ENCODE peak calls at places on chromosomes 11 and 22, in eight cellular contexts. W, A, Q, E, C, L, G and V are unnamed samples. For H3K9me3, the result is how much of the 10 kb centered on the place peaks cover.

GRCh38 chr11:103294516-103294915 is 185.3 kb downstream of the DYNC2H1 start:
- DNase-seq in W (no peak), A (no peak), Q (no peak), E (no peak), C (no peak), L (no peak), G (peak), V (no peak)

GRCh38 chr22:50019316-50019715 is 6.8 kb upstream of the IL17REL start:
- DNase-seq in W (no peak), A (no peak), Q (no peak), E (no peak), C (peak), L (no peak), G (no peak), V (no peak)

GRCh38 chr11:62108971-62109391 is 14.8 kb upstream of the INCENP start:
- DNase-seq in W (no peak), A (no peak), Q (no peak), E (no peak), C (no peak), L (no peak), G (peak), V (no peak)

GRCh38 chr22:26438006-26438405 is 8.9 kb downstream of the ASPHD2 start:
- DNase-seq in W (no peak), A (no peak), Q (no peak), E (no peak), C (no peak), L (no peak), G (no peak), V (no peak)

GRCh38 chr22:24772493-24773220 is 1.9 kb downstream of the PIWIL3 start:
- DNase-seq in W (no peak), A (no peak), Q (no peak), E (peak), C (no peak), L (peak), G (peak), V (no peak)

GRCh38 chr11:59556115-59556882 is 45.0 kb downstream of the OR4D9 start:
- DNase-seq in W (no peak), A (peak), Q (no peak), E (peak), C (peak), L (peak), G (peak), V (peak)

GRCh38 chr11:9047986-9048522 is 43.3 kb downstream of the SCUBE2 start:
- DNase-seq in W (no peak), A (no peak), Q (no peak), E (no peak), C (no peak), L (no peak), G (peak), V (peak)

GRCh38 chr11:116771935-116772334 is 852 bp downstream of the BUD13 start:
- DNase-seq in W (no peak), A (no peak), Q (no peak), E (no peak), C (no peak), L (no peak), G (no peak), V (no peak)

GRCh38 chr11:4433852-4434251 is 15.2 kb upstream of the OR52K2 start:
- DNase-seq in W (no peak), A (no peak), Q (no peak), E (no peak), C (no peak), L (no peak), G (no peak), V (no peak)

GRCh38 chr11:88102595-88102929 is 72.7 kb downstream of the RAB38 start:
- DNase-seq in W (no peak), A (no peak), Q (no peak), E (no peak), C (no peak), L (no peak), G (no peak), V (no peak)

GRCh38 chr11:47616726-47617416 is 22.7 kb upstream of the C1QTNF4 start:
- DNase-seq in W (no peak), A (no peak), Q (peak), E (no peak), C (no peak), L (peak), G (peak), V (no peak)

GRCh38 chr11:102287963-102288744 is 29.1 kb upstream of the BIRC3 start:
- DNase-seq in W (no peak), A (peak), Q (peak), E (peak), C (no peak), L (peak), G (peak), V (no peak)

GRCh38 chr11:123551085-123551484 is 103.3 kb downstream of the SCN3B start:
- DNase-seq in W (no peak), A (no peak), Q (no peak), E (no peak), C (no peak), L (no peak), G (no peak), V (no peak)

GRCh38 chr11:46951864-46952263 is 15.3 kb downstream of the CSTPP1 start:
- DNase-seq in W (no peak), A (no peak), Q (no peak), E (peak), C (no peak), L (no peak), G (peak), V (no peak)

GRCh38 chr11:133163463-133164419 is 368.6 kb downstream of the OPCML start:
- DNase-seq in W (no peak), A (no peak), Q (peak), E (peak), C (no peak), L (no peak), G (peak), V (peak)

GRCh38 chr22:37519268-37520195 is at the start of gene CARD10:
- DNase-seq in W (peak), A (peak), Q (no peak), E (peak), C (no peak), L (no peak), G (no peak), V (no peak)

GRCh38 chr22:39130152-39130704 is 22.3 kb downstream of the CBX7 start:
- DNase-seq in W (no peak), A (no peak), Q (no peak), E (no peak), C (peak), L (no peak), G (no peak), V (no peak)

GRCh38 chr11:76115555-76115954 is 90.7 kb downstream of the WNT11 start:
- DNase-seq in W (no peak), A (no peak), Q (no peak), E (no peak), C (no peak), L (no peak), G (no peak), V (no peak)

GRCh38 chr11:3207530-3208189 is 11.0 kb downstream of the MRGPRG start:
- DNase-seq in W (peak), A (no peak), Q (no peak), E (no peak), C (peak), L (no peak), G (no peak), V (no peak)

GRCh38 chr22:43541022-43541421 is 129.2 kb downstream of the MPPED1 start:
- DNase-seq in W (no peak), A (no peak), Q (no peak), E (no peak), C (peak), L (no peak), G (no peak), V (no peak)

GRCh38 chr22:19111140-19111539 is 11.1 kb downstream of the DGCR2 start:
- DNase-seq in W (no peak), A (no peak), Q (no peak), E (no peak), C (peak), L (no peak), G (no peak), V (no peak)

GRCh38 chr22:39030705-39031104 is 9.8 kb downstream of the APOBEC3D start:
- DNase-seq in W (no peak), A (no peak), Q (no peak), E (no peak), C (no peak), L (no peak), G (no peak), V (no peak)

GRCh38 chr22:50525991-50526848 is 822 bp upstream of the SCO2 start:
- DNase-seq in W (peak), A (peak), Q (no peak), E (peak), C (peak), L (no peak), G (peak), V (no peak)

GRCh38 chr11:121152764-121153163 is 51.7 kb downstream of the TECTA start:
- DNase-seq in W (no peak), A (no peak), Q (no peak), E (no peak), C (no peak), L (no peak), G (no peak), V (no peak)

GRCh38 chr11:45915446-45915845 is 2.2 kb downstream of the PEX16 start:
- DNase-seq in W (no peak), A (no peak), Q (no peak), E (no peak), C (no peak), L (no peak), G (no peak), V (no peak)

GRCh38 chr11:71164186-71164585 is 88.2 kb downstream of the SHANK2 start:
- DNase-seq in W (no peak), A (no peak), Q (no peak), E (no peak), C (no peak), L (no peak), G (no peak), V (no peak)

GRCh38 chr11:105723269-105723668 is 113.4 kb downstream of the GRIA4 start:
- DNase-seq in W (no peak), A (no peak), Q (no peak), E (no peak), C (no peak), L (no peak), G (no peak), V (no peak)

GRCh38 chr11:84089072-84090057 is 803.2 kb upstream of the CCDC90B start:
- DNase-seq in W (no peak), A (no peak), Q (no peak), E (no peak), C (no peak), L (no peak), G (no peak), V (peak)

GRCh38 chr11:1862588-1863351 is 9.9 kb downstream of the LSP1 start:
- DNase-seq in W (no peak), A (no peak), Q (no peak), E (no peak), C (peak), L (peak), G (no peak), V (no peak)

GRCh38 chr11:2592559-2593392 is 107.0 kb downstream of the KCNQ1OT1 start:
- DNase-seq in W (no peak), A (no peak), Q (no peak), E (no peak), C (peak), L (no peak), G (no peak), V (no peak)

GRCh38 chr22:50641696-50642607 is 14.0 kb upstream of the ARSA start:
- DNase-seq in W (no peak), A (no peak), Q (no peak), E (peak), C (peak), L (no peak), G (peak), V (no peak)

GRCh38 chr11:44306469-44307244 is 3.3 kb downstream of the ALX4 start:
- DNase-seq in W (no peak), A (no peak), Q (no peak), E (no peak), C (no peak), L (no peak), G (no peak), V (no peak)
- H3K27ac ChIP-seq in W (no peak), A (no peak), Q (no peak), E (no peak), C (no peak), L (no peak), G (no peak), V (peak)

DNA sequence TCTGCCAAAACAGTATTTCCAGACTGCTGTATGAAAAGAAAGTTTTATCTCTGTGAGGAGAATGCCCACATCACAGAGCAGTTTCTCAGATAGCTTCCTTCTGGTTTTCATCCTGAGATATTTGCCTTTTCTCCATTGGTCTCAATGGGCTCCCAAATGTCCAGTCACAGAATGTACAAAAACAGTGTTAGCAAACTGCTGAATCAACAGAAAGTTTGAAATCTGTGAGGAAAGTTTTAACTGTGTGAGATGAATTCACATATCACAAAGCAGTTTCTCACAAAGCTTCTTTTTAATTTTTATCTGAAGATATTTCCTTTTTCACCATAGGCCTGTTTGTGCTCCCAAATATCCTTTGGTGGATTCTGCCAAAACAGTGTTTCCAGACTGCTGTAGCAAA is 207.2 kb upstream of the TRIM48 start:
- DNase-seq in W (no peak), A (no peak), Q (no peak), E (no peak), C (no peak), L (no peak), G (no peak), V (no peak)
- H3K9me3 ChIP-seq in W (under half), A (under half), Q (under half), E (under half), C (under half), L (under half), G (under half), V (under half)

GRCh38 chr11:12901272-12901671 is 107.8 kb upstream of the RASSF10 start:
- DNase-seq in W (no peak), A (no peak), Q (no peak), E (no peak), C (no peak), L (no peak), G (peak), V (no peak)

GRCh38 chr11:12897867-12898266 is 111.2 kb upstream of the RASSF10 start:
- DNase-seq in W (no peak), A (no peak), Q (no peak), E (no peak), C (no peak), L (no peak), G (no peak), V (no peak)

GRCh38 chr11:12893787-12894672 is 115.1 kb upstream of the RASSF10 start:
- DNase-seq in W (peak), A (peak), Q (peak), E (peak), C (peak), L (peak), G (peak), V (peak)

GRCh38 chr11:12900496-12900895 is 108.6 kb upstream of the RASSF10 start:
- DNase-seq in W (no peak), A (no peak), Q (no peak), E (no peak), C (no peak), L (no peak), G (peak), V (no peak)

DNA sequence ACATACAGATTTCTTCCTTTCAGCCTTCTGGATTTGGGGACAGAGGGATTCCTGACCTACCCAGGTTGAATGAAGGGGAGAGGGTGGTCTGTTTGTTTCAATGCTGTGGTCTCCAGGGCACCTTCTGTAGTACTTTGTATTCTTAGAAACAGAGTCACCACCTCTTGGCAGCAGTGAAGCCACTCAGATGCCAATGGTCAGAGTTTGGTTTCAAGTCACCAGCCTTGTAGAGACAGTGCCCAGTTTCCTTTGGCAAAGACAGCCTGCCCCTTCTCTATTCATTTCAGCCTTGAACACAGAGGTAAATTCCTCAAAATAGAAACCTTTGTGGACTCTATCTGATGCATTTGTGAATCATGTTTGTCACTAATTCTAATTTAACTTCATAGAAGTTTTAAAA is 111.7 kb upstream of the RASSF10 start:
- DNase-seq in W (no peak), A (no peak), Q (no peak), E (no peak), C (peak), L (no peak), G (no peak), V (no peak)
- H3K27ac ChIP-seq in W (no peak), A (no peak), Q (no peak), E (no peak), C (peak), L (no peak), G (no peak), V (no peak)

GRCh38 chr11:110838808-110839207 is 126.6 kb upstream of the ARHGAP20 start:
- DNase-seq in W (no peak), A (no peak), Q (no peak), E (no peak), C (no peak), L (no peak), G (no peak), V (no peak)
- H3K9me3 ChIP-seq in W (under half), A (under half), Q (under half), E (under half), C (under half), L (under half), G (under half), V (under half)

GRCh38 chr11:74276581-74276980 is 34.9 kb downstream of the P4HA3 start:
- DNase-seq in W (no peak), A (no peak), Q (no peak), E (no peak), C (no peak), L (no peak), G (peak), V (no peak)
- H3K27ac ChIP-seq in W (no peak), A (no peak), Q (no peak), E (no peak), C (no peak), L (no peak), G (peak), V (no peak)

DNA sequence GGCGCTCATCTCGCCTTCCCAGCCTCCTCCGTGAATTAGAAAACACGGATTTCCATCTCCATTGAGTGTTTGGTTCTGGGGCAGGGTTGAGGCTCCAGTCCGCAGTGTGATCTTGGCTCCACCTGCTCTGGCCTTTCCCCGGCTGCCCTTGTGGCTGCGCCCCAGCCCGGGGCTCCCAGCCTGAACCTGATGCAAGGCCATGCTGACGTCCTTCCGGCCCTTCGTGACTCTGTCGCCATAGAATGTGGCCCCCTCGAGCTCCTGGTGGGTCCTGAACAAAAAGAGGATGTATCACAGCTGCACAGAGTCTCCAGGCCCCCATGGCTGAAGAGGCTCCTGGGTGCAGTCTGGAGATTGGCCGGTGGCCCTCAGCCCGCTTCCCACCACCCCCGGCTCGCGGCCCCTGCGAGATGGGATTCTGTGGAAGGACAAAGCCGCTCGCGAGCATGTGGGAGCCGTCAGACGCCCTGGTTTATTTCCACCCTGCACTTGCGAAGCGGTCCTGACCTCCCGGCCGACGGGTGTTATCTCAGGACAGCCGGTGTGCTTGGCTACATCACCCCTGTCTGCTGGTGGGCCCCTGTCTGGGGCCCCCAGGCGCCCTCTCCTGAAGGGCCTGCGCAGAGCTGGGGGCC is 1214.0 kb downstream of the BRD1 start:
- DNase-seq in W (no peak), A (no peak), Q (no peak), E (no peak), C (no peak), L (no peak), G (no peak), V (no peak)
- H3K9me3 ChIP-seq in W (under half), A (under half), Q (under half), E (under half), C (under half), L (under half), G (half or more), V (under half)